ENCODE peak calls at places on chromosomes 1 and 21, in nine cellular contexts. R, D, T, Y, X, J, I, S and O are unnamed samples.
A peak's percentile ranks its signal among the peaks of the same experiment; 100 is the strongest.

GRCh38 chr1:147109762-147110161 is 62.5 kb downstream of the PRKAB2 start:
- DNase-seq in R (no peak), D (no peak), T (no peak), Y (no peak), X (peak; percentile 15), J (no peak), I (no peak), S (no peak), O (no peak)

GRCh38 chr1:237390798-237391197 is 348.8 kb downstream of the RYR2 start:
- DNase-seq in R (no peak), D (no peak), T (no peak), Y (no peak), X (no peak), J (no peak), I (no peak), S (peak; percentile 61), O (no peak)

GRCh38 chr1:94379615-94380014 is 38.6 kb upstream of the ABCD3 start:
- DNase-seq in R (no peak), D (no peak), T (no peak), Y (no peak), X (no peak), J (no peak), I (no peak), S (no peak), O (no peak)

GRCh38 chr21:44996096-44996495 is 56.3 kb downstream of the SLX9 start:
- DNase-seq in R (no peak), D (no peak), T (no peak), Y (no peak), X (no peak), J (no peak), I (no peak), S (no peak), O (no peak)

GRCh38 chr1:6614019-6614952 is 755 bp downstream of the PHF13 start:
- DNase-seq in R (peak; percentile 71), D (peak; percentile 14), T (peak; percentile 30), Y (peak; percentile 52), X (no peak), J (no peak), I (no peak), S (peak; percentile 61), O (peak; percentile 61)

GRCh38 chr1:158810311-158810710 is 20.8 kb upstream of the MNDA start:
- DNase-seq in R (no peak), D (no peak), T (no peak), Y (no peak), X (no peak), J (no peak), I (no peak), S (no peak), O (no peak)

GRCh38 chr1:50110656-50111055 is 1.9 kb downstream of the ELAVL4 start:
- DNase-seq in R (no peak), D (no peak), T (peak; percentile 29), Y (no peak), X (no peak), J (no peak), I (peak; percentile 99), S (no peak), O (peak; percentile 98)

GRCh38 chr1:24535021-24535424 is 20.9 kb upstream of the NCMAP start:
- DNase-seq in R (no peak), D (no peak), T (no peak), Y (peak; percentile 74), X (no peak), J (peak; percentile 45), I (no peak), S (no peak), O (no peak)

GRCh38 chr21:14956826-14957225 is 108.0 kb downstream of the NRIP1 start:
- DNase-seq in R (no peak), D (no peak), T (no peak), Y (no peak), X (no peak), J (no peak), I (no peak), S (peak; percentile 84), O (no peak)

GRCh38 chr1:33612877-33613487 is 140.5 kb downstream of the ZSCAN20 start:
- DNase-seq in R (peak; percentile 73), D (peak; percentile 5), T (peak; percentile 42), Y (no peak), X (peak; percentile 77), J (no peak), I (peak; percentile 37), S (peak; percentile 80), O (peak; percentile 84)

GRCh38 chr21:45988366-45989347 is 7.1 kb downstream of the COL6A1 start:
- DNase-seq in R (no peak), D (no peak), T (no peak), Y (no peak), X (no peak), J (no peak), I (no peak), S (no peak), O (no peak)

GRCh38 chr1:223772771-223773160 is 60.4 kb downstream of the CAPN2 start:
- DNase-seq in R (peak; percentile 21), D (no peak), T (no peak), Y (no peak), X (no peak), J (no peak), I (no peak), S (no peak), O (peak; percentile 50)

GRCh38 chr1:40476924-40477679 is at the start of gene ZFP69:
- DNase-seq in R (peak; percentile 80), D (no peak), T (peak; percentile 41), Y (peak; percentile 72), X (peak; percentile 59), J (peak; percentile 5), I (peak; percentile 94), S (peak; percentile 84), O (peak; percentile 91)

GRCh38 chr1:247548092-247548491 is 842 bp upstream of the GCSAML start:
- DNase-seq in R (no peak), D (no peak), T (no peak), Y (no peak), X (no peak), J (no peak), I (no peak), S (no peak), O (no peak)

GRCh38 chr1:177122869-177123268 is 41.6 kb downstream of the ASTN1 start:
- DNase-seq in R (no peak), D (no peak), T (no peak), Y (no peak), X (peak; percentile 29), J (no peak), I (no peak), S (no peak), O (no peak)

GRCh38 chr1:159228554-159228953 is 23.9 kb downstream of the ACKR1 start:
- DNase-seq in R (no peak), D (no peak), T (no peak), Y (no peak), X (no peak), J (no peak), I (no peak), S (no peak), O (no peak)

GRCh38 chr1:43783671-43784205 is 76.4 kb downstream of the ST3GAL3 start:
- DNase-seq in R (no peak), D (no peak), T (no peak), Y (no peak), X (no peak), J (no peak), I (no peak), S (peak; percentile 56), O (peak; percentile 79)

GRCh38 chr1:40394456-40395172 is 21.1 kb downstream of the SMAP2 start:
- DNase-seq in R (no peak), D (no peak), T (no peak), Y (peak; percentile 37), X (no peak), J (no peak), I (no peak), S (peak; percentile 14), O (peak; percentile 69)

GRCh38 chr1:2451744-2452582 is 24.1 kb upstream of the PLCH2 start:
- DNase-seq in R (no peak), D (no peak), T (no peak), Y (no peak), X (no peak), J (no peak), I (no peak), S (peak; percentile 94), O (peak; percentile 48)

GRCh38 chr1:93304716-93305138 is 41.0 kb upstream of the DR1 start:
- DNase-seq in R (no peak), D (no peak), T (peak; percentile 54), Y (no peak), X (peak; percentile 72), J (no peak), I (peak; percentile 71), S (peak; percentile 80), O (peak; percentile 90)

GRCh38 chr1:221837886-221838285 is 96.0 kb upstream of the DUSP10 start:
- DNase-seq in R (no peak), D (no peak), T (no peak), Y (no peak), X (no peak), J (no peak), I (no peak), S (no peak), O (no peak)

GRCh38 chr1:15436881-15437449 is 1.3 kb upstream of the CTRC start:
- DNase-seq in R (no peak), D (no peak), T (no peak), Y (no peak), X (no peak), J (no peak), I (no peak), S (no peak), O (peak; percentile 27)

GRCh38 chr21:35237287-35237686 is 188.2 kb upstream of the RUNX1 start:
- DNase-seq in R (no peak), D (no peak), T (no peak), Y (no peak), X (no peak), J (no peak), I (no peak), S (no peak), O (no peak)

GRCh38 chr1:119102051-119102450 is 38.4 kb downstream of the WARS2 start:
- DNase-seq in R (no peak), D (no peak), T (no peak), Y (no peak), X (no peak), J (no peak), I (no peak), S (no peak), O (no peak)

GRCh38 chr1:12049625-12050024 is 13.5 kb upstream of the TNFRSF8 start:
- DNase-seq in R (no peak), D (no peak), T (no peak), Y (no peak), X (no peak), J (no peak), I (no peak), S (no peak), O (peak; percentile 50)

GRCh38 chr1:62875676-62876075 is 91.7 kb downstream of the ATG4C start:
- DNase-seq in R (no peak), D (no peak), T (peak; percentile 14), Y (no peak), X (peak; percentile 90), J (no peak), I (no peak), S (peak; percentile 3), O (peak; percentile 91)

GRCh38 chr1:151935154-151935553 is 25.8 kb upstream of the THEM4 start:
- DNase-seq in R (no peak), D (no peak), T (no peak), Y (no peak), X (peak; percentile 62), J (no peak), I (no peak), S (no peak), O (no peak)